ENCODE peak calls at places on chromosome 1, in eight cellular contexts. Z is K562, T is A549, I is ovary, L is H1, V is SK-N-SH, W is tibial nerve, Q is stomach. A is an unnamed sample.

GRCh38 chr1:167981933-167982332 is 45.1 kb upstream of the MPC2 start:
- DNase-seq in Z (no peak), T (no peak), I (no peak), L (no peak), V (no peak), W (no peak), Q (no peak), A (no peak)

GRCh38 chr1:40078512-40079333 is 18.3 kb downstream of the PPT1 start:
- DNase-seq in Z (peak; percentile 81), T (peak; percentile 47), I (no peak), L (no peak), V (peak; percentile 70), W (no peak), Q (peak; percentile 48), A (peak; percentile 35)

GRCh38 chr1:77639056-77639455 is 43.4 kb downstream of the ZZZ3 start:
- DNase-seq in Z (no peak), T (no peak), I (no peak), L (no peak), V (no peak), W (no peak), Q (no peak), A (no peak)

GRCh38 chr1:111222308-111223125 is 5.0 kb upstream of the CHI3L2 start:
- DNase-seq in Z (peak; percentile 86), T (peak; percentile 58), I (peak; percentile 59), L (peak; percentile 46), V (peak; percentile 85), W (peak; percentile 46), Q (peak; percentile 86), A (peak; percentile 86)

GRCh38 chr1:23446644-23447310 is 22.2 kb upstream of the TCEA3 start:
- DNase-seq in Z (no peak), T (no peak), I (no peak), L (no peak), V (no peak), W (no peak), Q (no peak), A (no peak)

GRCh38 chr1:248752119-248752931 is 3.2 kb downstream of the LYPD8 start:
- DNase-seq in Z (peak; percentile 11), T (no peak), I (no peak), L (no peak), V (no peak), W (no peak), Q (no peak), A (no peak)

GRCh38 chr1:25073640-25074270 is 143.7 kb upstream of the RUNX3 start:
- DNase-seq in Z (peak; percentile 19), T (no peak), I (no peak), L (no peak), V (no peak), W (no peak), Q (no peak), A (no peak)

GRCh38 chr1:27868932-27869718 is 3.2 kb upstream of the THEMIS2 start:
- DNase-seq in Z (peak; percentile 57), T (no peak), I (no peak), L (no peak), V (no peak), W (no peak), Q (no peak), A (peak; percentile 60)

GRCh38 chr1:206635983-206636354 is 633 bp downstream of the DYRK3 start:
- DNase-seq in Z (peak; percentile 55), T (peak; percentile 35), I (no peak), L (no peak), V (no peak), W (no peak), Q (no peak), A (no peak)

GRCh38 chr1:206637605-206638004 is 2.3 kb downstream of the DYRK3 start:
- DNase-seq in Z (no peak), T (no peak), I (no peak), L (no peak), V (no peak), W (no peak), Q (no peak), A (no peak)

GRCh38 chr1:206633708-206634121 is 1.6 kb upstream of the DYRK3 start:
- DNase-seq in Z (no peak), T (no peak), I (peak; percentile 22), L (no peak), V (no peak), W (no peak), Q (no peak), A (peak; percentile 11)

GRCh38 chr1:206635080-206635982 is at the start of gene DYRK3:
- DNase-seq in Z (peak; percentile 99), T (peak; percentile 87), I (peak; percentile 98), L (peak; percentile 63), V (peak; percentile 97), W (peak; percentile 85), Q (peak; percentile 97), A (peak; percentile 96)

DNA sequence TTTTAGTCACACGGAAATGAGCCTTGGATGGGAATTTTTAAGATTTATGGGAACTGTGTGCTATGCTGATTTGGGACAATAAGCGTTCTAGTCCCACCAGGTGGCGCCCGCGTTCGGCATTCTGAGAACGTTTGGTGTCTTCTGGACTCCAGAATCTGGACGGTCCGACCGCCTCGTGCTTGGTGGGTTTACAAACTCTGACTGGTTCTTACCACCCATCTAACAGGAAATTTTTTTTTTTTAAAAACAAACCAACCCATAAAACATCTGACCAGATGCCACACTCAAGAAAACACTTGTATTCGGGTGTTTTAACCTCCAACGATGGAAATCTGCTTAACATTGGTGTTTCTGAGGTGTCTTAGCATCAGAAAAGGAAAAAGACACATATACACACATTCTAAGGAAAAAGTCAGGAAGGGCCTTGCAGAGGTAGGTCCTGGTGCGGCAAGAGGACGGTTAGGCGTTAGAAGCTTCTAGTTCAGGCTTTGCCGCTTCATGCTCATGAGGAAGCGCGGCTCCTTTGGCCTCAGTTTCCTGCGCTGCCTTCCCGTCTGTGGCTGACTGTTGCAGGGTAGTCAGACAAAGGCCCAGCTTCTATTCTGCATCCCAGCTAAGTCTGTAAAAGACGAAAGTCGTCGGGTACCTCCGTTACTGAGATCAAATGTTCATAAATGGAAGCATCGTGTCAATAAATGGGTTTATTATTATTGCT is 814 bp upstream of the DYRK3 start:
- DNase-seq in Z (peak; percentile 97), T (peak; percentile 72), I (peak; percentile 96), L (no peak), V (peak; percentile 66), W (peak; percentile 91), Q (peak; percentile 95), A (peak; percentile 93)
- TF ChIP-seq EP300 in Z (no peak), T (no peak), I (no peak), L (no peak), V (no peak), W (peak; percentile 28), Q (no peak), A (no peak)

GRCh38 chr1:222390181-222390580 is 157.7 kb downstream of the HHIPL2 start:
- DNase-seq in Z (no peak), T (no peak), I (no peak), L (no peak), V (no peak), W (no peak), Q (no peak), A (no peak)

GRCh38 chr1:222385262-222385661 is 162.6 kb downstream of the HHIPL2 start:
- DNase-seq in Z (no peak), T (no peak), I (no peak), L (no peak), V (no peak), W (no peak), Q (no peak), A (no peak)

GRCh38 chr1:222385973-222386372 is 161.9 kb downstream of the HHIPL2 start:
- DNase-seq in Z (no peak), T (no peak), I (no peak), L (no peak), V (no peak), W (no peak), Q (no peak), A (no peak)

GRCh38 chr1:222384536-222384935 is 163.4 kb downstream of the HHIPL2 start:
- DNase-seq in Z (no peak), T (no peak), I (no peak), L (no peak), V (no peak), W (no peak), Q (no peak), A (no peak)

DNA sequence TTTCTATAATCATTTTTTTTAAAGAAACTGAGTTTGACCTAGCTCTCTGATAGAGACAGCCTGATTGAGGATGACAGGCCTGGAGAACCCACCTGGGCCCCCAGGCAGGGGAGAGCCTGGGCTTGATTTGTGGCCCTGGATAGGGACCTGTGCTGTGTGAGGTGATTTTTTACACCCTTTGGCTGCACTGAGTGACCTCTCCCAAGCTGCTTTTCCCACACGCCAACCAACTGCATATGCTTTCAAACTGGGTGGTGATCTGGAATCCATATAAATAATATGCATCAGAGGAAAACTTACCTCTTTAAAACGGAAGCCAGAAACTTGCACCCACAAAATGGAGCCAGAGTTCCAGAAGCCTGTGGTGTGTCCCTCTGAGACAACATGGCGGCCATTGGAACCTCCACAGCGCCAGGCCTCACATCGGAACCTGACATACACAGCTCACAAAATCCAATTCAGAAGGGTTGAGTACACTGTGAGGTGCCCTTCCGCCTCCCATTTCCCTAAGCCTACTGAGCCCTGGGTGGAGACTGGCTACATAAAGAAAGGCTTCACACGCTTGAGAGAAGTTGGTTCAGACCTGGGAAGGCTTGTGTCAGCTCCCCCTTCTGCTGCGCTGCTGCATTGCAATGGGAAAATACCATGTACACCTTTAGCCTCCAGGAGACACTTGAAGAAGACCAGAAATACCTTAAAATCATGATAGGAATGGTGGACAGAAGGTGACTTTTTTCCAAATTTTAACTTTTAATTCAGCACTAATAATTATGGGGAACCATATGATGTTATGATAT is 160.7 kb downstream of the HHIPL2 start:
- DNase-seq in Z (peak; percentile 65), T (no peak), I (no peak), L (no peak), V (peak; percentile 3), W (no peak), Q (no peak), A (no peak)
- TF ChIP-seq EP300 in Z (no peak), T (no peak), I (no peak), L (no peak), V (no peak), W (no peak), Q (no peak), A (no peak)

DNA sequence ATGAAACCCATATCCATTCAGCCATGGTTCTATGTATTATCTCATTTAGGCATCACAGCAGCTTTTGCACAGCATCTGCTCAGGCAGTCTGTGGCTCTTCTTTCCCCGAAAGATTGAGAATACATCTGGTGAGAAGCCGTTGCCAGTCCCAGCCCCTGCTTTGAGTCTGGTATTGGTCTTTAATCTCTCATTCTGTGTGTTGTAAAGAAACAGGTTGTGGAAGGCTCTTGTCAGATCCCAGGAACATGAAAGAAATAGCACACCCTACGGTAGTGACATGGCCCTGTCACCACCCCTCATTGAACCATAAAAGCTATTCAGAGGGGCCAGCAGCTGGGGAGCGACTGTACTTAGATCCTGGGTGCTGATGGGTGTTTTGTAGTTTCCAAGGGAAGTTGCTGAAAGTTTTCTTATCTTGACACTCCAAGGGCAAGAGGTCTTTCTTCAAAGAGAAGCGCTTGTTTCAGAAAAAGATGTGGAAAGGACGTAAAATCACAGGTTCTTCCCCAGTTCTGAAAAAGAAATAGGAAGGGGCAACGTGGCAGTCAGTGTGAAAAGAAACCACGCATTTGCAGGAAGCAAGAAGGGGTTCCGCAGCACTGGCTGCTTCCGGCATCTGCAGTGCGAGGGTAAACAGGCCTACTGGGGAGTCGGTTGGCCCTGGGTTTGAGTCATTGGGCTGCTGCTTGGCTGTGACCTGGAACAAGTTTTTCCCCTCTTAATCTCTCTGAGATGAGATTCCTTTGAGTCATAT is 145.0 kb downstream of the DHRS3 start:
- DNase-seq in Z (peak; percentile 81), T (no peak), I (no peak), L (no peak), V (no peak), W (no peak), Q (no peak), A (peak; percentile 37)
- TF ChIP-seq EP300 in Z (no peak), T (no peak), I (no peak), L (no peak), V (no peak), W (no peak), Q (no peak), A (no peak)

DNA sequence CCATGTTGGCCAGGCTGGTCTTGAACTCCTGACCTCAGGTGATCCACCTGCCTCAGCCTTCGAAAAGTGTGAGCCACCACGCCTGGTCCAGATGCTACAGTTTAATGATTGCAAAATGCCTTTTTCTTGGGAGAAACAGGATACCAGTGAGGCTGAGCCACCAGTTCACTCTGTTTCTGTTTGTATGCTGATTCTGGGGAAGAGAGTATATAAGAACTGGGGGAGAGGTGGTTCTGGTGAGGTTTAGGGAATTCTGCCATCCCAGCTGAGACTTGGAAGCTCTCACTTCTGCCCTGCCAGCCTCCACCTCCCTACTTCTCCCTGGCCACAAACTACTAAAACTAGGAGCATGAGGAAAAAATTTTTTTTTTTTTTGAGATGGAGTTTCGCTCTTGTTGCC is 8.1 kb upstream of the PMF1 start:
- DNase-seq in Z (no peak), T (no peak), I (no peak), L (no peak), V (no peak), W (no peak), Q (no peak), A (no peak)
- TF ChIP-seq EP300 in Z (no peak), T (no peak), I (no peak), L (no peak), V (no peak), W (no peak), Q (no peak), A (no peak)